ENCODE peak calls at places on chromosomes 2 and 18, in ten cellular contexts. One of them, this sample, is unnamed.

GRCh38 chr2:174603280-174603679 is 5.7 kb upstream of the WIPF1 start:
- DNase-seq in brain microvascular endothelial cell: peak; percentile 60
- DNase-seq in suprapubic skin: no peak
- DNase-seq in AG04450: no peak
- DNase-seq in GM06990: no peak
- DNase-seq in cardiac fibroblast: peak; percentile 82
- DNase-seq in upper lobe of right lung: no peak
- DNase-seq in GM23338: peak; percentile 63
- DNase-seq in fibroblast of mammary gland: peak; percentile 85
- DNase-seq in sigmoid colon: peak; percentile 77
- DNase-seq in this sample: peak; percentile 63

GRCh38 chr18:3652380-3653262 is 202.6 kb downstream of the TGIF1 start:
- DNase-seq in brain microvascular endothelial cell: peak; percentile 99
- DNase-seq in suprapubic skin: no peak
- DNase-seq in AG04450: peak; percentile 92
- DNase-seq in GM06990: no peak
- DNase-seq in cardiac fibroblast: peak; percentile 97
- DNase-seq in upper lobe of right lung: no peak
- DNase-seq in GM23338: no peak
- DNase-seq in fibroblast of mammary gland: peak; percentile 97
- DNase-seq in sigmoid colon: no peak
- DNase-seq in this sample: peak; percentile 84

GRCh38 chr2:73063909-73064875 is 7.3 kb downstream of the SFXN5 start:
- DNase-seq in brain microvascular endothelial cell: peak; percentile 73
- DNase-seq in suprapubic skin: no peak
- DNase-seq in AG04450: peak; percentile 43
- DNase-seq in GM06990: no peak
- DNase-seq in cardiac fibroblast: peak; percentile 83
- DNase-seq in upper lobe of right lung: no peak
- DNase-seq in GM23338: peak; percentile 55
- DNase-seq in fibroblast of mammary gland: peak; percentile 89
- DNase-seq in sigmoid colon: no peak
- DNase-seq in this sample: peak; percentile 46

GRCh38 chr18:48470484-48471180 is 61.4 kb upstream of the ZBTB7C start:
- DNase-seq in brain microvascular endothelial cell: no peak
- DNase-seq in suprapubic skin: no peak
- DNase-seq in AG04450: no peak
- DNase-seq in GM06990: no peak
- DNase-seq in cardiac fibroblast: peak; percentile 20
- DNase-seq in upper lobe of right lung: no peak
- DNase-seq in GM23338: no peak
- DNase-seq in fibroblast of mammary gland: no peak
- DNase-seq in sigmoid colon: no peak
- DNase-seq in this sample: no peak

GRCh38 chr2:48319863-48320262 is 210.1 kb upstream of the STON1 start:
- DNase-seq in brain microvascular endothelial cell: no peak
- DNase-seq in suprapubic skin: no peak
- DNase-seq in AG04450: no peak
- DNase-seq in GM06990: no peak
- DNase-seq in cardiac fibroblast: no peak
- DNase-seq in upper lobe of right lung: no peak
- DNase-seq in GM23338: no peak
- DNase-seq in fibroblast of mammary gland: no peak
- DNase-seq in sigmoid colon: no peak
- DNase-seq in this sample: no peak

GRCh38 chr18:4119127-4119648 is 335.9 kb downstream of the DLGAP1 start:
- DNase-seq in brain microvascular endothelial cell: no peak
- DNase-seq in suprapubic skin: no peak
- DNase-seq in AG04450: no peak
- DNase-seq in GM06990: no peak
- DNase-seq in cardiac fibroblast: no peak
- DNase-seq in upper lobe of right lung: no peak
- DNase-seq in GM23338: peak; percentile 95
- DNase-seq in fibroblast of mammary gland: no peak
- DNase-seq in sigmoid colon: no peak
- DNase-seq in this sample: no peak

GRCh38 chr2:151757861-151758260 is 23.6 kb upstream of the NEB start:
- DNase-seq in brain microvascular endothelial cell: no peak
- DNase-seq in suprapubic skin: no peak
- DNase-seq in AG04450: no peak
- DNase-seq in GM06990: no peak
- DNase-seq in cardiac fibroblast: peak; percentile 9
- DNase-seq in upper lobe of right lung: no peak
- DNase-seq in GM23338: no peak
- DNase-seq in fibroblast of mammary gland: peak; percentile 50
- DNase-seq in sigmoid colon: no peak
- DNase-seq in this sample: no peak

GRCh38 chr18:12657048-12657848 is 659 bp downstream of the SPIRE1 start:
- DNase-seq in brain microvascular endothelial cell: peak; percentile 7
- DNase-seq in suprapubic skin: no peak
- DNase-seq in AG04450: no peak
- DNase-seq in GM06990: no peak
- DNase-seq in cardiac fibroblast: peak; percentile 39
- DNase-seq in upper lobe of right lung: peak; percentile 81
- DNase-seq in GM23338: peak; percentile 50
- DNase-seq in fibroblast of mammary gland: peak; percentile 33
- DNase-seq in sigmoid colon: peak; percentile 71
- DNase-seq in this sample: no peak

GRCh38 chr18:45342166-45342565 is 273.1 kb upstream of the SLC14A2 start:
- DNase-seq in brain microvascular endothelial cell: no peak
- DNase-seq in suprapubic skin: no peak
- DNase-seq in AG04450: no peak
- DNase-seq in GM06990: no peak
- DNase-seq in cardiac fibroblast: no peak
- DNase-seq in upper lobe of right lung: no peak
- DNase-seq in GM23338: no peak
- DNase-seq in fibroblast of mammary gland: no peak
- DNase-seq in sigmoid colon: no peak
- DNase-seq in this sample: no peak

GRCh38 chr2:198073253-198073652 is 268.9 kb downstream of the PLCL1 start:
- DNase-seq in brain microvascular endothelial cell: no peak
- DNase-seq in suprapubic skin: no peak
- DNase-seq in AG04450: no peak
- DNase-seq in GM06990: no peak
- DNase-seq in cardiac fibroblast: no peak
- DNase-seq in upper lobe of right lung: no peak
- DNase-seq in GM23338: no peak
- DNase-seq in fibroblast of mammary gland: no peak
- DNase-seq in sigmoid colon: no peak
- DNase-seq in this sample: no peak

GRCh38 chr2:62313433-62314227 is 117.7 kb downstream of the B3GNT2 start:
- DNase-seq in brain microvascular endothelial cell: no peak
- DNase-seq in suprapubic skin: no peak
- DNase-seq in AG04450: no peak
- DNase-seq in GM06990: peak; percentile 61
- DNase-seq in cardiac fibroblast: no peak
- DNase-seq in upper lobe of right lung: no peak
- DNase-seq in GM23338: no peak
- DNase-seq in fibroblast of mammary gland: no peak
- DNase-seq in sigmoid colon: no peak
- DNase-seq in this sample: no peak

GRCh38 chr18:34158881-34159690 is 65.6 kb downstream of the NOL4 start:
- DNase-seq in brain microvascular endothelial cell: peak; percentile 4
- DNase-seq in suprapubic skin: peak; percentile 77
- DNase-seq in AG04450: no peak
- DNase-seq in GM06990: peak; percentile 81
- DNase-seq in cardiac fibroblast: peak; percentile 2
- DNase-seq in upper lobe of right lung: peak; percentile 64
- DNase-seq in GM23338: peak; percentile 96
- DNase-seq in fibroblast of mammary gland: peak; percentile 5
- DNase-seq in sigmoid colon: peak; percentile 64
- DNase-seq in this sample: no peak
- TF ChIP-seq CTCF in brain microvascular endothelial cell: peak; percentile 63
- TF ChIP-seq CTCF in suprapubic skin: no peak
- TF ChIP-seq CTCF in AG04450: peak; percentile 8
- TF ChIP-seq CTCF in GM06990: no peak
- TF ChIP-seq CTCF in cardiac fibroblast: no peak
- TF ChIP-seq CTCF in upper lobe of right lung: no peak
- TF ChIP-seq CTCF in GM23338: peak; percentile 81
- TF ChIP-seq CTCF in fibroblast of mammary gland: no peak
- TF ChIP-seq CTCF in sigmoid colon: no peak
- TF ChIP-seq CTCF in this sample: no peak

DNA sequence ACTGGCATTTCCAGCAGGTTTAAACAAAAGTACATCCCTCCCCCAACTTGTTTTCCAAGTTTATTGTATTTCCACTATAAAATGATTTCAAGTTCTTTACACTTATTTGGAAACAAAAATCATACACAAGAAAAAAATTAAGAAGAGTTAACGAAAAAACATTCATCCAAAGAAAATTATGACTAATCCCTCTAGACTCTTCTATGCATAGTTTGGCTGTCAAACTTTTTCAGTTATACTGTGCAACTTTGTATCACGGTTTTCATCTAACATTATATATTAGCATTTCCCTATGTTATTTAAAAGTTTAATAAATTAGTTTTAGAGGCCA is 627 bp downstream of the WDCP start:
- DNase-seq in brain microvascular endothelial cell: no peak
- DNase-seq in suprapubic skin: no peak
- DNase-seq in AG04450: no peak
- DNase-seq in GM06990: no peak
- DNase-seq in cardiac fibroblast: no peak
- DNase-seq in upper lobe of right lung: no peak
- DNase-seq in GM23338: no peak
- DNase-seq in fibroblast of mammary gland: peak; percentile 10
- DNase-seq in sigmoid colon: no peak
- DNase-seq in this sample: no peak
- H3K4me3 ChIP-seq in brain microvascular endothelial cell: peak overlapping the region; percentile 83
- H3K4me3 ChIP-seq in suprapubic skin: peak overlapping the region; percentile 67
- H3K4me3 ChIP-seq in AG04450: peak overlapping the region; percentile 91
- H3K4me3 ChIP-seq in GM06990: peak overlapping the region; percentile 80
- H3K4me3 ChIP-seq in cardiac fibroblast: peak overlapping the region; percentile 84
- H3K4me3 ChIP-seq in upper lobe of right lung: peak overlapping the region; percentile 81
- H3K4me3 ChIP-seq in GM23338: peak overlapping the region; percentile 64
- H3K4me3 ChIP-seq in fibroblast of mammary gland: peak overlapping the region; percentile 96
- H3K4me3 ChIP-seq in sigmoid colon: peak overlapping the region; percentile 80
- H3K4me3 ChIP-seq in this sample: peak overlapping the region; percentile 100

GRCh38 chr18:63311481-63312409 is 7.8 kb downstream of the BCL2 start:
- DNase-seq in brain microvascular endothelial cell: no peak
- DNase-seq in suprapubic skin: no peak
- DNase-seq in AG04450: no peak
- DNase-seq in GM06990: peak; percentile 56
- DNase-seq in cardiac fibroblast: no peak
- DNase-seq in upper lobe of right lung: no peak
- DNase-seq in GM23338: no peak
- DNase-seq in fibroblast of mammary gland: no peak
- DNase-seq in sigmoid colon: no peak
- DNase-seq in this sample: no peak
- TF ChIP-seq CTCF in brain microvascular endothelial cell: no peak
- TF ChIP-seq CTCF in suprapubic skin: no peak
- TF ChIP-seq CTCF in AG04450: no peak
- TF ChIP-seq CTCF in GM06990: no peak
- TF ChIP-seq CTCF in cardiac fibroblast: no peak
- TF ChIP-seq CTCF in upper lobe of right lung: no peak
- TF ChIP-seq CTCF in GM23338: no peak
- TF ChIP-seq CTCF in fibroblast of mammary gland: no peak
- TF ChIP-seq CTCF in sigmoid colon: no peak
- TF ChIP-seq CTCF in this sample: no peak

GRCh38 chr2:64404743-64405142 is 49.2 kb upstream of the LGALSL start:
- DNase-seq in brain microvascular endothelial cell: no peak
- DNase-seq in suprapubic skin: peak; percentile 85
- DNase-seq in AG04450: no peak
- DNase-seq in GM06990: no peak
- DNase-seq in cardiac fibroblast: peak; percentile 48
- DNase-seq in upper lobe of right lung: peak; percentile 61
- DNase-seq in GM23338: peak; percentile 81
- DNase-seq in fibroblast of mammary gland: peak; percentile 49
- DNase-seq in sigmoid colon: no peak
- DNase-seq in this sample: no peak

GRCh38 chr2:64404002-64404731 is 49.8 kb upstream of the LGALSL start:
- DNase-seq in brain microvascular endothelial cell: peak; percentile 22
- DNase-seq in suprapubic skin: peak; percentile 88
- DNase-seq in AG04450: no peak
- DNase-seq in GM06990: no peak
- DNase-seq in cardiac fibroblast: peak; percentile 92
- DNase-seq in upper lobe of right lung: peak; percentile 90
- DNase-seq in GM23338: peak; percentile 92
- DNase-seq in fibroblast of mammary gland: peak; percentile 88
- DNase-seq in sigmoid colon: peak; percentile 90
- DNase-seq in this sample: no peak

GRCh38 chr2:64406407-64406774 is 47.6 kb upstream of the LGALSL start:
- DNase-seq in brain microvascular endothelial cell: no peak
- DNase-seq in suprapubic skin: no peak
- DNase-seq in AG04450: no peak
- DNase-seq in GM06990: no peak
- DNase-seq in cardiac fibroblast: no peak
- DNase-seq in upper lobe of right lung: no peak
- DNase-seq in GM23338: no peak
- DNase-seq in fibroblast of mammary gland: no peak
- DNase-seq in sigmoid colon: no peak
- DNase-seq in this sample: no peak

GRCh38 chr2:64408031-64408430 is 45.9 kb upstream of the LGALSL start:
- DNase-seq in brain microvascular endothelial cell: no peak
- DNase-seq in suprapubic skin: no peak
- DNase-seq in AG04450: no peak
- DNase-seq in GM06990: no peak
- DNase-seq in cardiac fibroblast: no peak
- DNase-seq in upper lobe of right lung: no peak
- DNase-seq in GM23338: no peak
- DNase-seq in fibroblast of mammary gland: no peak
- DNase-seq in sigmoid colon: no peak
- DNase-seq in this sample: no peak

GRCh38 chr2:64405476-64406406 is 48.2 kb upstream of the LGALSL start:
- DNase-seq in brain microvascular endothelial cell: peak; percentile 59
- DNase-seq in suprapubic skin: no peak
- DNase-seq in AG04450: no peak
- DNase-seq in GM06990: no peak
- DNase-seq in cardiac fibroblast: peak; percentile 83
- DNase-seq in upper lobe of right lung: no peak
- DNase-seq in GM23338: no peak
- DNase-seq in fibroblast of mammary gland: peak; percentile 97
- DNase-seq in sigmoid colon: no peak
- DNase-seq in this sample: peak; percentile 46
- H3K4me3 ChIP-seq in brain microvascular endothelial cell: no peak overlapping the region
- H3K4me3 ChIP-seq in suprapubic skin: peak overlapping the region; percentile 37
- H3K4me3 ChIP-seq in AG04450: no peak overlapping the region
- H3K4me3 ChIP-seq in GM06990: no peak overlapping the region
- H3K4me3 ChIP-seq in cardiac fibroblast: no peak overlapping the region
- H3K4me3 ChIP-seq in upper lobe of right lung: no peak overlapping the region
- H3K4me3 ChIP-seq in GM23338: no peak overlapping the region
- H3K4me3 ChIP-seq in fibroblast of mammary gland: no peak overlapping the region
- H3K4me3 ChIP-seq in sigmoid colon: no peak overlapping the region
- H3K4me3 ChIP-seq in this sample: no peak overlapping the region